ENCODE peak calls at places on chromosome 1, in four cellular contexts. One of them, this sample, is unnamed.

GRCh38 chr1:39538531-39539251 is 37.9 kb downstream of the PABPC4 start:
- DNase-seq in left lung: no peak
- DNase-seq in kidney epithelial cell: no peak
- DNase-seq in nephron progenitor cell: no peak
- DNase-seq in this sample: no peak

GRCh38 chr1:12555411-12556367 is 62.3 kb downstream of the DHRS3 start:
- DNase-seq in left lung: peak
- DNase-seq in kidney epithelial cell: no peak
- DNase-seq in nephron progenitor cell: no peak
- DNase-seq in this sample: no peak

GRCh38 chr1:39593386-39593785 is 16.8 kb upstream of the PABPC4 start:
- DNase-seq in nephron progenitor cell: no peak
- DNase-seq in kidney epithelial cell: no peak
- DNase-seq in left lung: no peak
- DNase-seq in this sample: no peak

GRCh38 chr1:204742676-204743075 is 57.1 kb upstream of the LRRN2 start:
- DNase-seq in nephron progenitor cell: no peak
- DNase-seq in left lung: no peak
- DNase-seq in kidney epithelial cell: no peak
- DNase-seq in this sample: no peak

GRCh38 chr1:223363856-223364684 is at the start of gene SUSD4:
- DNase-seq in left lung: peak
- DNase-seq in nephron progenitor cell: peak
- DNase-seq in kidney epithelial cell: no peak
- DNase-seq in this sample: no peak

GRCh38 chr1:186722711-186723309 is 42.6 kb upstream of the PTGS2 start:
- DNase-seq in left lung: no peak
- DNase-seq in nephron progenitor cell: peak
- DNase-seq in kidney epithelial cell: peak
- DNase-seq in this sample: peak

GRCh38 chr1:83756984-83757717 is 241.8 kb downstream of the TTLL7 start:
- DNase-seq in kidney epithelial cell: no peak
- DNase-seq in nephron progenitor cell: no peak
- DNase-seq in left lung: no peak
- DNase-seq in this sample: no peak

GRCh38 chr1:33170351-33171274 is 11.2 kb downstream of the TRIM62 start:
- DNase-seq in nephron progenitor cell: no peak
- DNase-seq in kidney epithelial cell: no peak
- DNase-seq in left lung: no peak
- DNase-seq in this sample: no peak

GRCh38 chr1:65949230-65949626 is 156.5 kb downstream of the PDE4B start:
- DNase-seq in nephron progenitor cell: no peak
- DNase-seq in kidney epithelial cell: no peak
- DNase-seq in left lung: no peak
- DNase-seq in this sample: peak
- TF ChIP-seq CTCF in nephron progenitor cell: no peak
- TF ChIP-seq CTCF in kidney epithelial cell: no peak
- TF ChIP-seq CTCF in left lung: no peak
- TF ChIP-seq CTCF in this sample: no peak

GRCh38 chr1:44819594-44820327 is 11.4 kb downstream of the BTBD19 start:
- DNase-seq in left lung: peak
- DNase-seq in nephron progenitor cell: peak
- DNase-seq in kidney epithelial cell: peak
- DNase-seq in this sample: peak
- TF ChIP-seq CTCF in left lung: no peak
- TF ChIP-seq CTCF in nephron progenitor cell: no peak
- TF ChIP-seq CTCF in kidney epithelial cell: no peak
- TF ChIP-seq CTCF in this sample: peak

DNA sequence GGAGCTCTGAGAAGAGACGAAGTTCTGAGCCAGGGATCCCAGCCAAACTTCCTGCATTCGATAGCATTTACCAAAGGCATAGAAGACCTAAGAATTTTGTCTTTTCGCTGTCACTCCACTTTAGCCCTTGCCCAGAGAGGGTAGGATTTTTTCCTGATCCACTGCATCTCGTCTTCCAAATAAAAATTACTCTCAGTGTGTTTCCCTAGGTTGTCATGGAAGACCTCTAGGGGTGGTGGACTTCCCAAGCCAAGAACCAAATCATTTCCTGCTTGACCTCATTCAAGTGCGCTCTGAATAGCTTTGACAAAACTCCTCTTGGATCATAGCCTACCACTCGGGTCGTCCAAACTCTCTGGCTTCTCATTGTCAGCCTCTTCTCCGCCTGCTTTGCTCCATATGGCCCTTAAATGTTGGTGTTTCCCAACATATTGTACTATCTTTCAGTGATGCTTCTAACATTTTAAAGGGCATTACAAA is 444 bp upstream of the C1orf52 start:
- DNase-seq in kidney epithelial cell: no peak
- DNase-seq in left lung: no peak
- DNase-seq in nephron progenitor cell: no peak
- DNase-seq in this sample: no peak
- TF ChIP-seq CTCF in kidney epithelial cell: no peak
- TF ChIP-seq CTCF in left lung: no peak
- TF ChIP-seq CTCF in nephron progenitor cell: no peak
- TF ChIP-seq CTCF in this sample: no peak

GRCh38 chr1:35264861-35265260 is 3.6 kb upstream of the ZMYM4 start:
- DNase-seq in nephron progenitor cell: no peak
- DNase-seq in left lung: no peak
- DNase-seq in kidney epithelial cell: peak
- DNase-seq in this sample: no peak
- TF ChIP-seq CTCF in nephron progenitor cell: no peak
- TF ChIP-seq CTCF in left lung: no peak
- TF ChIP-seq CTCF in kidney epithelial cell: no peak
- TF ChIP-seq CTCF in this sample: no peak

GRCh38 chr1:9009438-9010366 is 16.5 kb downstream of the SLC2A7 start:
- DNase-seq in kidney epithelial cell: no peak
- DNase-seq in nephron progenitor cell: peak
- DNase-seq in left lung: peak
- DNase-seq in this sample: no peak
- TF ChIP-seq CTCF in kidney epithelial cell: peak
- TF ChIP-seq CTCF in nephron progenitor cell: peak
- TF ChIP-seq CTCF in left lung: peak
- TF ChIP-seq CTCF in this sample: peak

GRCh38 chr1:1247341-1247913 is 905 bp upstream of the C1QTNF12 start:
- DNase-seq in left lung: no peak
- DNase-seq in kidney epithelial cell: no peak
- DNase-seq in nephron progenitor cell: no peak
- DNase-seq in this sample: no peak
- TF ChIP-seq CTCF in left lung: no peak
- TF ChIP-seq CTCF in kidney epithelial cell: no peak
- TF ChIP-seq CTCF in nephron progenitor cell: no peak
- TF ChIP-seq CTCF in this sample: no peak